ENCODE peak calls at places on chromosomes 3 and 15, in seven cellular contexts. V, Y, Z, Q, B, U and E are unnamed samples.

GRCh38 chr3:165783383-165783782 is 53.8 kb downstream of the BCHE start:
- DNase-seq in Q (no peak), B (no peak), V (no peak), U (no peak), Y (no peak), Z (no peak), E (no peak)

GRCh38 chr3:188153498-188153948 is 434 bp upstream of the LPP start:
- DNase-seq in Q (no peak), Y (peak), Z (peak), U (peak), V (peak), B (no peak), E (peak)

GRCh38 chr3:61740494-61740893 is 179.1 kb downstream of the PTPRG start:
- DNase-seq in Y (no peak), V (no peak), Z (no peak), Q (no peak), U (no peak), B (no peak), E (no peak)

GRCh38 chr15:60362318-60363023 is 35.3 kb downstream of the ANXA2 start:
- DNase-seq in Q (no peak), B (no peak), U (no peak), Y (no peak), Z (peak), V (no peak), E (no peak)

GRCh38 chr15:45185903-45186770 is 1.6 kb downstream of the SHF start:
- DNase-seq in B (no peak), Z (no peak), V (no peak), Y (no peak), U (no peak), Q (no peak), E (no peak)

GRCh38 chr3:15798533-15799245 is 910 bp upstream of the ANKRD28 start:
- DNase-seq in Z (no peak), Q (no peak), V (no peak), U (no peak), Y (no peak), B (no peak), E (no peak)

GRCh38 chr3:102529452-102529851 is 94.6 kb downstream of the ZPLD1 start:
- DNase-seq in Z (peak), V (no peak), U (no peak), Y (no peak), Q (no peak), B (no peak), E (no peak)

GRCh38 chr3:74897006-74897405 is 282.5 kb upstream of the CNTN3 start:
- DNase-seq in Y (no peak), B (no peak), U (no peak), Z (peak), V (no peak), Q (no peak), E (peak)

GRCh38 chr3:55059027-55059629 is 131.3 kb upstream of the LRTM1 start:
- DNase-seq in B (no peak), Z (peak), U (no peak), Y (no peak), Q (no peak), V (no peak), E (no peak)

GRCh38 chr3:176767385-176767784 is 429.9 kb downstream of the TBL1XR1 start:
- DNase-seq in U (no peak), Q (no peak), Y (no peak), V (no peak), Z (peak), B (no peak), E (no peak)